ENCODE peak calls at places on chromosomes 3 and 15, in seven cellular contexts. One of them, this sample, is unnamed.

GRCh38 chr15:31465083-31465955 is 138.7 kb downstream of the KLF13 start:
- DNase-seq in B cell: no peak
- DNase-seq in left lung: no peak
- DNase-seq in NB4: no peak
- DNase-seq in SK-N-SH: no peak
- DNase-seq in astrocyte of the spinal cord: no peak
- DNase-seq in spleen: peak; percentile 60
- DNase-seq in this sample: no peak

GRCh38 chr3:49244589-49245205 is 32.3 kb downstream of the C3orf62 start:
- DNase-seq in B cell: no peak
- DNase-seq in left lung: no peak
- DNase-seq in NB4: peak; percentile 43
- DNase-seq in SK-N-SH: no peak
- DNase-seq in astrocyte of the spinal cord: no peak
- DNase-seq in spleen: no peak
- DNase-seq in this sample: peak; percentile 32

GRCh38 chr15:97745481-97746071 is 214.9 kb upstream of the ARRDC4 start:
- DNase-seq in B cell: no peak
- DNase-seq in left lung: no peak
- DNase-seq in NB4: peak; percentile 67
- DNase-seq in SK-N-SH: peak; percentile 37
- DNase-seq in astrocyte of the spinal cord: no peak
- DNase-seq in spleen: no peak
- DNase-seq in this sample: peak; percentile 36

GRCh38 chr3:41441139-41441538 is 241.8 kb downstream of the CTNNB1 start:
- DNase-seq in B cell: no peak
- DNase-seq in left lung: no peak
- DNase-seq in NB4: no peak
- DNase-seq in SK-N-SH: no peak
- DNase-seq in astrocyte of the spinal cord: no peak
- DNase-seq in spleen: no peak
- DNase-seq in this sample: no peak

GRCh38 chr15:27479232-27480140 is 508.5 kb downstream of the GABRG3 start:
- DNase-seq in B cell: no peak
- DNase-seq in left lung: peak; percentile 43
- DNase-seq in NB4: no peak
- DNase-seq in SK-N-SH: no peak
- DNase-seq in astrocyte of the spinal cord: no peak
- DNase-seq in spleen: no peak
- DNase-seq in this sample: no peak

GRCh38 chr15:95556225-95556624 is 774.3 kb upstream of the NR2F2 start:
- DNase-seq in B cell: no peak
- DNase-seq in left lung: no peak
- DNase-seq in NB4: no peak
- DNase-seq in SK-N-SH: no peak
- DNase-seq in astrocyte of the spinal cord: peak; percentile 46
- DNase-seq in spleen: no peak
- DNase-seq in this sample: no peak

GRCh38 chr3:152828075-152828840 is 6.7 kb upstream of the P2RY1 start:
- DNase-seq in B cell: no peak
- DNase-seq in left lung: no peak
- DNase-seq in NB4: no peak
- DNase-seq in SK-N-SH: no peak
- DNase-seq in astrocyte of the spinal cord: no peak
- DNase-seq in spleen: no peak
- DNase-seq in this sample: no peak

GRCh38 chr3:159872374-159873109 is 116.1 kb upstream of the IL12A start:
- DNase-seq in B cell: no peak
- DNase-seq in left lung: no peak
- DNase-seq in NB4: peak; percentile 5
- DNase-seq in SK-N-SH: no peak
- DNase-seq in astrocyte of the spinal cord: peak; percentile 92
- DNase-seq in spleen: no peak
- DNase-seq in this sample: no peak

GRCh38 chr15:89851665-89852341 is 37.2 kb upstream of the ANPEP start:
- DNase-seq in B cell: no peak
- DNase-seq in left lung: no peak
- DNase-seq in NB4: no peak
- DNase-seq in SK-N-SH: no peak
- DNase-seq in astrocyte of the spinal cord: no peak
- DNase-seq in spleen: no peak
- DNase-seq in this sample: peak; percentile 53

GRCh38 chr3:130828931-130829574 is 64.8 kb upstream of the ATP2C1 start:
- DNase-seq in B cell: no peak
- DNase-seq in left lung: no peak
- DNase-seq in NB4: no peak
- DNase-seq in SK-N-SH: no peak
- DNase-seq in astrocyte of the spinal cord: no peak
- DNase-seq in spleen: no peak
- DNase-seq in this sample: no peak

GRCh38 chr3:144079634-144080033 is 108.0 kb downstream of the DIPK2A start:
- DNase-seq in B cell: no peak
- DNase-seq in left lung: no peak
- DNase-seq in NB4: no peak
- DNase-seq in SK-N-SH: no peak
- DNase-seq in astrocyte of the spinal cord: no peak
- DNase-seq in spleen: no peak
- DNase-seq in this sample: no peak

GRCh38 chr15:78204351-78205309 is 29.7 kb downstream of the ACSBG1 start:
- DNase-seq in B cell: no peak
- DNase-seq in left lung: no peak
- DNase-seq in NB4: no peak
- DNase-seq in SK-N-SH: no peak
- DNase-seq in astrocyte of the spinal cord: peak; percentile 31
- DNase-seq in spleen: no peak
- DNase-seq in this sample: no peak

GRCh38 chr3:42229942-42230688 is 35.9 kb downstream of the CCK start:
- DNase-seq in B cell: no peak
- DNase-seq in left lung: no peak
- DNase-seq in NB4: peak; percentile 44
- DNase-seq in SK-N-SH: peak; percentile 67
- DNase-seq in astrocyte of the spinal cord: peak; percentile 56
- DNase-seq in spleen: no peak
- DNase-seq in this sample: no peak

GRCh38 chr3:16177962-16178627 is 3.6 kb downstream of the GALNT15 start:
- DNase-seq in B cell: peak; percentile 62
- DNase-seq in left lung: peak; percentile 91
- DNase-seq in NB4: peak; percentile 69
- DNase-seq in SK-N-SH: peak; percentile 88
- DNase-seq in astrocyte of the spinal cord: peak; percentile 88
- DNase-seq in spleen: peak; percentile 90
- DNase-seq in this sample: peak; percentile 88

GRCh38 chr3:138950701-138951100 is 3.7 kb downstream of the FOXL2NB start:
- DNase-seq in B cell: no peak
- DNase-seq in left lung: no peak
- DNase-seq in NB4: no peak
- DNase-seq in SK-N-SH: no peak
- DNase-seq in astrocyte of the spinal cord: no peak
- DNase-seq in spleen: no peak
- DNase-seq in this sample: no peak

GRCh38 chr15:80967991-80968510 is 21.6 kb downstream of the MESD start:
- DNase-seq in B cell: no peak
- DNase-seq in left lung: no peak
- DNase-seq in NB4: no peak
- DNase-seq in SK-N-SH: no peak
- DNase-seq in astrocyte of the spinal cord: no peak
- DNase-seq in spleen: no peak
- DNase-seq in this sample: no peak

GRCh38 chr15:30791239-30791638 is 112.5 kb upstream of the FAN1 start:
- DNase-seq in B cell: no peak
- DNase-seq in left lung: no peak
- DNase-seq in NB4: peak; percentile 39
- DNase-seq in SK-N-SH: peak; percentile 16
- DNase-seq in astrocyte of the spinal cord: no peak
- DNase-seq in spleen: no peak
- DNase-seq in this sample: no peak

GRCh38 chr15:41336549-41336948 is 3.9 kb downstream of the NUSAP1 start:
- DNase-seq in B cell: no peak
- DNase-seq in left lung: no peak
- DNase-seq in NB4: no peak
- DNase-seq in SK-N-SH: no peak
- DNase-seq in astrocyte of the spinal cord: no peak
- DNase-seq in spleen: no peak
- DNase-seq in this sample: no peak

GRCh38 chr3:71515640-71516383 is 67.7 kb downstream of the FOXP1 start:
- DNase-seq in B cell: no peak
- DNase-seq in left lung: no peak
- DNase-seq in NB4: no peak
- DNase-seq in SK-N-SH: no peak
- DNase-seq in astrocyte of the spinal cord: peak; percentile 44
- DNase-seq in spleen: no peak
- DNase-seq in this sample: no peak

GRCh38 chr15:68415501-68416157 is 16.3 kb downstream of the ITGA11 start:
- DNase-seq in B cell: no peak
- DNase-seq in left lung: no peak
- DNase-seq in NB4: no peak
- DNase-seq in SK-N-SH: no peak
- DNase-seq in astrocyte of the spinal cord: no peak
- DNase-seq in spleen: no peak
- DNase-seq in this sample: no peak

GRCh38 chr3:39177708-39178332 is 14.6 kb downstream of the XIRP1 start:
- DNase-seq in B cell: peak; percentile 88
- DNase-seq in left lung: peak; percentile 96
- DNase-seq in NB4: peak; percentile 78
- DNase-seq in SK-N-SH: peak; percentile 88
- DNase-seq in astrocyte of the spinal cord: peak; percentile 96
- DNase-seq in spleen: peak; percentile 96
- DNase-seq in this sample: peak; percentile 78

GRCh38 chr3:175751089-175751488 is 892.0 kb downstream of the NAALADL2 start:
- DNase-seq in B cell: no peak
- DNase-seq in left lung: no peak
- DNase-seq in NB4: no peak
- DNase-seq in SK-N-SH: no peak
- DNase-seq in astrocyte of the spinal cord: no peak
- DNase-seq in spleen: no peak
- DNase-seq in this sample: no peak

GRCh38 chr3:27224197-27224596 is 145.0 kb downstream of the NEK10 start:
- DNase-seq in B cell: no peak
- DNase-seq in left lung: no peak
- DNase-seq in NB4: no peak
- DNase-seq in SK-N-SH: no peak
- DNase-seq in astrocyte of the spinal cord: no peak
- DNase-seq in spleen: no peak
- DNase-seq in this sample: no peak

GRCh38 chr3:50298836-50299637 is at the start of the genes HYAL3 and NAA80:
- DNase-seq in B cell: peak; percentile 99
- DNase-seq in left lung: peak; percentile 100
- DNase-seq in NB4: peak; percentile 99
- DNase-seq in SK-N-SH: peak; percentile 99
- DNase-seq in astrocyte of the spinal cord: peak; percentile 100
- DNase-seq in spleen: peak; percentile 100
- DNase-seq in this sample: peak; percentile 99
- TF ChIP-seq CTCF in B cell: peak; percentile 65
- TF ChIP-seq CTCF in left lung: no peak
- TF ChIP-seq CTCF in NB4: peak; percentile 21
- TF ChIP-seq CTCF in SK-N-SH: peak; percentile 31
- TF ChIP-seq CTCF in astrocyte of the spinal cord: no peak
- TF ChIP-seq CTCF in spleen: peak; percentile 80
- TF ChIP-seq CTCF in this sample: peak; percentile 36

DNA sequence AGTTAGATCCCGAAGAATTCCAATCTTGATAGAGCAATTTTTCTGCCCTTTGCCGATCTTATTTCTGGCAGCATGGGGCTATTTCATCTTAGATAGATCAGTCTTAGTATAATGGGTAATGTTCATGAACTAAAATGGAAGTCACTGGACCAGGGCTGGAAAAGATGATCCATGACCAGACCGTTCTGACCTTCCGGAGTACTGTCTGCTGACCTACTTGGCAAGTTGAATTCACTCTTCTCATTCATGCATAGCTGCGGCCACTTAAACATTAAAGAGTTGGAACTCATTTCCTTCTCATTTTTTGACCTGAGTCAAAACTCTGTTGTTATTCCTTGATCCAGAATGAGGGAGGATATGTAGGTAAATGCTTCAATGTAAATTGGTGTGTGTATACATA is 32.5 kb downstream of the GMNC start:
- DNase-seq in B cell: no peak
- DNase-seq in left lung: no peak
- DNase-seq in NB4: no peak
- DNase-seq in SK-N-SH: no peak
- DNase-seq in astrocyte of the spinal cord: no peak
- DNase-seq in spleen: no peak
- DNase-seq in this sample: no peak
- TF ChIP-seq CTCF in B cell: no peak
- TF ChIP-seq CTCF in left lung: no peak
- TF ChIP-seq CTCF in NB4: no peak
- TF ChIP-seq CTCF in SK-N-SH: no peak
- TF ChIP-seq CTCF in astrocyte of the spinal cord: no peak
- TF ChIP-seq CTCF in spleen: no peak
- TF ChIP-seq CTCF in this sample: no peak

GRCh38 chr3:135920275-135920674 is 45.3 kb upstream of the PPP2R3A start:
- DNase-seq in B cell: no peak
- DNase-seq in left lung: no peak
- DNase-seq in NB4: no peak
- DNase-seq in SK-N-SH: no peak
- DNase-seq in astrocyte of the spinal cord: no peak
- DNase-seq in spleen: no peak
- DNase-seq in this sample: no peak

GRCh38 chr3:135918600-135918999 is 46.9 kb upstream of the PPP2R3A start:
- DNase-seq in B cell: no peak
- DNase-seq in left lung: no peak
- DNase-seq in NB4: peak; percentile 15
- DNase-seq in SK-N-SH: peak; percentile 30
- DNase-seq in astrocyte of the spinal cord: peak; percentile 60
- DNase-seq in spleen: no peak
- DNase-seq in this sample: no peak

GRCh38 chr3:135917076-135917475 is 48.5 kb upstream of the PPP2R3A start:
- DNase-seq in B cell: no peak
- DNase-seq in left lung: no peak
- DNase-seq in NB4: no peak
- DNase-seq in SK-N-SH: no peak
- DNase-seq in astrocyte of the spinal cord: no peak
- DNase-seq in spleen: no peak
- DNase-seq in this sample: no peak

GRCh38 chr3:135915206-135915605 is 50.3 kb upstream of the PPP2R3A start:
- DNase-seq in B cell: no peak
- DNase-seq in left lung: no peak
- DNase-seq in NB4: peak; percentile 8
- DNase-seq in SK-N-SH: no peak
- DNase-seq in astrocyte of the spinal cord: no peak
- DNase-seq in spleen: no peak
- DNase-seq in this sample: no peak

DNA sequence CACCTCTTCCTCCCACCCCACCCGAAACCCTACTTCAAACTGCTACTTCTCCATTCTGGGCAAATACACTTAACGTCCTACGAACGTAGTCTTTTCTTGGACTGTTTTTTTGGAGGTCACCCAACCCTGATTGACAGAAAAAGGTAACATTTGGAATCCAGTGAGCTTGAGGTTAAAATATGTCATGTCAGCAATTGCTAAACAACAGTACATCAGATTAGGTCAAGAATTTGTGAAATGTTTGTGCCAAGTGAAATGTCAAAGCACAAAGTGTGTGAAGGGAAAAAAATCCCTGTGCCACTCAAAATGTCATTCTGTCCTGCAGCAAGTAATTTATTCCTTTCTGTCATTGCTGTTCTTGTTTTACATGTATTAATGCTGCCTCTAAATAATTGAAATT is 49.2 kb upstream of the PPP2R3A start:
- DNase-seq in B cell: no peak
- DNase-seq in left lung: no peak
- DNase-seq in NB4: no peak
- DNase-seq in SK-N-SH: no peak
- DNase-seq in astrocyte of the spinal cord: no peak
- DNase-seq in spleen: no peak
- DNase-seq in this sample: no peak
- TF ChIP-seq CTCF in B cell: no peak
- TF ChIP-seq CTCF in left lung: no peak
- TF ChIP-seq CTCF in NB4: no peak
- TF ChIP-seq CTCF in SK-N-SH: no peak
- TF ChIP-seq CTCF in astrocyte of the spinal cord: no peak
- TF ChIP-seq CTCF in spleen: no peak
- TF ChIP-seq CTCF in this sample: no peak

GRCh38 chr3:174002543-174002942 is 605.0 kb downstream of the NLGN1 start:
- DNase-seq in B cell: no peak
- DNase-seq in left lung: no peak
- DNase-seq in NB4: peak; percentile 2
- DNase-seq in SK-N-SH: no peak
- DNase-seq in astrocyte of the spinal cord: peak; percentile 19
- DNase-seq in spleen: no peak
- DNase-seq in this sample: no peak
- TF ChIP-seq CTCF in B cell: no peak
- TF ChIP-seq CTCF in left lung: no peak
- TF ChIP-seq CTCF in NB4: no peak
- TF ChIP-seq CTCF in SK-N-SH: peak; percentile 51
- TF ChIP-seq CTCF in astrocyte of the spinal cord: peak; percentile 29
- TF ChIP-seq CTCF in spleen: no peak
- TF ChIP-seq CTCF in this sample: no peak